ENCODE peak calls at places on chromosomes 7 and 10, in ten cellular contexts. I is DMS153; O is Caco-2; B is sciatic nerve; R is left colon; N is uterus; W is stimulated activated CD4-positive, alpha-beta T cell treated with anti-CD3 and anti-CD28 coated beads, Interleukin-2, amount 100 ng/mL, for 48 hours; H is HCT116; V is nucleus accumbens; K is hypothalamus. Y is an unnamed sample.

GRCh38 chr7:40922316-40922670 is 780.6 kb downstream of the INHBA start:
- DNase-seq in I (no peak), O (no peak), B (no peak), R (no peak), N (no peak), W (no peak), H (no peak), V (no peak), K (no peak), Y (no peak)

GRCh38 chr7:113809591-113809990 is 109.2 kb downstream of the PPP1R3A start:
- DNase-seq in I (no peak), O (no peak), B (no peak), R (no peak), N (no peak), W (no peak), H (no peak), V (no peak), K (no peak), Y (no peak)

GRCh38 chr7:36690514-36691187 is 33.6 kb downstream of the AOAH start:
- DNase-seq in I (no peak), O (no peak), B (no peak), R (no peak), N (no peak), W (no peak), H (no peak), V (no peak), K (no peak), Y (no peak)

GRCh38 chr10:51014680-51015425 is 59.4 kb upstream of the PRKG1 start:
- DNase-seq in I (no peak), O (no peak), B (no peak), R (no peak), N (no peak), W (no peak), H (no peak), V (no peak), K (no peak), Y (no peak)

GRCh38 chr10:65570143-65571010 is 1355.5 kb upstream of the LRRTM3 start:
- DNase-seq in I (no peak), O (peak), B (no peak), R (peak), N (no peak), W (no peak), H (peak), V (no peak), K (no peak), Y (no peak)

GRCh38 chr10:125057158-125058001 is 103.0 kb downstream of the CTBP2 start:
- DNase-seq in I (no peak), O (no peak), B (peak), R (peak), N (peak), W (no peak), H (no peak), V (peak), K (peak), Y (peak)

GRCh38 chr7:41940760-41941343 is 238.0 kb upstream of the INHBA start:
- DNase-seq in I (peak), O (peak), B (peak), R (peak), N (peak), W (peak), H (peak), V (peak), K (peak), Y (peak)

GRCh38 chr10:97789770-97790397 is 18.1 kb upstream of the SFRP5 start:
- DNase-seq in I (no peak), O (no peak), B (no peak), R (no peak), N (no peak), W (no peak), H (no peak), V (no peak), K (no peak), Y (no peak)

GRCh38 chr10:49348593-49348992 is 47.3 kb downstream of the DRGX start:
- DNase-seq in I (no peak), O (no peak), B (no peak), R (no peak), N (no peak), W (no peak), H (no peak), V (no peak), K (no peak), Y (no peak)

GRCh38 chr10:58023341-58024073 is 244.2 kb downstream of the IPMK start:
- DNase-seq in I (no peak), O (no peak), B (no peak), R (no peak), N (no peak), W (no peak), H (no peak), V (no peak), K (no peak), Y (no peak)

GRCh38 chr7:115038158-115038557 is 116.3 kb downstream of the MDFIC start:
- DNase-seq in I (peak), O (no peak), B (no peak), R (no peak), N (no peak), W (no peak), H (no peak), V (no peak), K (no peak), Y (no peak)

GRCh38 chr7:66213637-66214036 is 8.5 kb downstream of the TPST1 start:
- DNase-seq in I (no peak), O (no peak), B (no peak), R (no peak), N (no peak), W (no peak), H (no peak), V (no peak), K (no peak), Y (no peak)

GRCh38 chr7:97313900-97314299 is 196.4 kb downstream of the SDHAF3 start:
- DNase-seq in I (no peak), O (no peak), B (no peak), R (no peak), N (no peak), W (no peak), H (no peak), V (no peak), K (no peak), Y (no peak)

GRCh38 chr7:87448427-87448826 is 27.1 kb downstream of the ABCB4 start:
- DNase-seq in I (no peak), O (no peak), B (no peak), R (no peak), N (no peak), W (no peak), H (no peak), V (no peak), K (no peak), Y (no peak)

GRCh38 chr7:4132221-4132620 is 549.9 kb upstream of the FOXK1 start:
- DNase-seq in I (no peak), O (no peak), B (no peak), R (no peak), N (no peak), W (no peak), H (no peak), V (no peak), K (no peak), Y (no peak)

GRCh38 chr7:77796960-77797359 is 1.3 kb downstream of the TMEM60 start:
- DNase-seq in I (no peak), O (no peak), B (no peak), R (no peak), N (no peak), W (no peak), H (no peak), V (no peak), K (no peak), Y (no peak)

GRCh38 chr7:67408109-67408508 is 411.5 kb downstream of the TYW1 start:
- DNase-seq in I (no peak), O (no peak), B (no peak), R (no peak), N (no peak), W (no peak), H (no peak), V (no peak), K (no peak), Y (no peak)

GRCh38 chr7:115676080-115676479 is 354.5 kb downstream of the TFEC start:
- DNase-seq in I (peak), O (peak), B (peak), R (no peak), N (peak), W (no peak), H (peak), V (no peak), K (peak), Y (no peak)

GRCh38 chr7:74441801-74442200 is 11.9 kb upstream of the GTF2IRD1 start:
- DNase-seq in I (no peak), O (no peak), B (no peak), R (no peak), N (no peak), W (no peak), H (no peak), V (no peak), K (no peak), Y (no peak)

GRCh38 chr7:151306374-151306773 is 35.2 kb upstream of the NUB1 start:
- DNase-seq in I (no peak), O (no peak), B (no peak), R (no peak), N (no peak), W (no peak), H (no peak), V (no peak), K (no peak), Y (no peak)

GRCh38 chr10:98289802-98290209 is 21.8 kb upstream of the LOXL4 start:
- DNase-seq in I (no peak), O (no peak), B (no peak), R (no peak), N (no peak), W (no peak), H (no peak), V (no peak), K (no peak), Y (no peak)

GRCh38 chr10:61793760-61794713 is 107.5 kb upstream of the ARID5B start:
- DNase-seq in I (peak), O (no peak), B (no peak), R (no peak), N (no peak), W (no peak), H (no peak), V (no peak), K (no peak), Y (no peak)

GRCh38 chr10:35940067-35940989 is 298.2 kb upstream of the FZD8 start:
- DNase-seq in I (peak), O (no peak), B (peak), R (peak), N (no peak), W (no peak), H (no peak), V (no peak), K (no peak), Y (no peak)

Y was measured in C1 segment of cervical spinal cord.